ENCODE peak calls at places on chromosomes 11 and 22, in ten cellular contexts. H is mucosa of descending colon; D is progenitor cell of endocrine pancreas; Y is hippocampal formation; X is pancreas; F is KG1; M is brain microvascular endothelial cell; U is NCI-H774; Q is dorsolateral prefrontal cortex; Z is effector CD4-positive, alpha-beta T cell. W is an unnamed sample.

GRCh38 chr11:6012055-6012668 is 5.4 kb upstream of the OR56A4 start:
- DNase-seq in X (no peak), Q (no peak), F (no peak), U (no peak), H (no peak), Z (no peak), M (no peak), Y (no peak), D (no peak), W (no peak)

GRCh38 chr11:10204021-10204420 is 90.0 kb downstream of the SBF2 start:
- DNase-seq in M (no peak), Y (no peak), X (no peak), Q (no peak), H (no peak), D (no peak), F (no peak), Z (no peak), U (no peak), W (peak)

GRCh38 chr11:62632492-62632891 is 10.7 kb upstream of the B3GAT3 start:
- DNase-seq in D (no peak), Y (no peak), U (no peak), M (no peak), F (no peak), Q (no peak), Z (no peak), X (no peak), H (no peak), W (no peak)

GRCh38 chr11:119094816-119095065 is 6.9 kb downstream of the DPAGT1 start:
- DNase-seq in Q (peak), D (no peak), Z (no peak), M (peak), H (peak), U (no peak), X (peak), Y (peak), F (peak), W (no peak)

GRCh38 chr11:131195801-131196517 is 174.5 kb upstream of the NTM start:
- DNase-seq in D (no peak), F (no peak), Z (no peak), H (peak), U (no peak), X (peak), Q (peak), Y (peak), M (peak), W (no peak)

GRCh38 chr11:76805206-76805913 is 22.2 kb downstream of the TSKU start:
- DNase-seq in H (no peak), Q (no peak), F (no peak), Y (no peak), U (no peak), D (no peak), M (no peak), X (no peak), Z (no peak), W (no peak)

GRCh38 chr11:13269775-13270174 is 7.8 kb upstream of the BMAL1 start:
- DNase-seq in F (no peak), U (no peak), M (peak), Z (no peak), Y (no peak), D (no peak), Q (no peak), H (no peak), X (no peak), W (no peak)

GRCh38 chr22:48941903-48942625 is 885.6 kb downstream of the BRD1 start:
- DNase-seq in F (no peak), U (no peak), H (no peak), Q (no peak), M (no peak), Z (no peak), D (no peak), Y (no peak), X (no peak), W (no peak)

GRCh38 chr11:8709002-8709672 is 26.5 kb downstream of the RPL27A start:
- DNase-seq in Z (no peak), M (no peak), H (peak), Y (peak), X (no peak), Q (no peak), F (no peak), D (no peak), U (no peak), W (no peak)

GRCh38 chr11:131685206-131685605 is 314.8 kb downstream of the NTM start:
- DNase-seq in F (no peak), M (no peak), X (no peak), U (no peak), Q (peak), H (no peak), D (no peak), Y (no peak), Z (no peak), W (no peak)

GRCh38 chr22:38970548-38970947 is 11.6 kb upstream of the APOBEC3B start:
- DNase-seq in F (no peak), Q (no peak), M (no peak), H (no peak), X (no peak), Z (no peak), U (no peak), D (no peak), Y (no peak), W (no peak)

GRCh38 chr22:45997775-45998637 is 21.0 kb upstream of the WNT7B start:
- DNase-seq in M (no peak), F (no peak), X (no peak), Q (peak), U (peak), Z (no peak), Y (no peak), H (peak), D (no peak), W (peak)

GRCh38 chr22:50731811-50732624 is 6.0 kb upstream of the ACR start:
- DNase-seq in Q (peak), D (no peak), Y (no peak), X (peak), F (no peak), H (peak), M (peak), Z (peak), U (no peak), W (peak)

GRCh38 chr11:70712471-70712870 is 314.1 kb downstream of the CTTN start:
- DNase-seq in M (no peak), Y (no peak), H (peak), X (no peak), U (no peak), Q (no peak), F (no peak), Z (no peak), D (no peak), W (no peak)

GRCh38 chr11:17240780-17241179 is 33.0 kb upstream of the PIK3C2A start:
- DNase-seq in Q (no peak), M (no peak), U (no peak), H (no peak), X (no peak), F (no peak), Y (no peak), D (no peak), Z (no peak), W (no peak)

GRCh38 chr11:48002565-48002964 is 22.2 kb downstream of the PTPRJ start:
- DNase-seq in Q (no peak), U (peak), F (no peak), X (no peak), D (no peak), Y (no peak), M (no peak), H (no peak), Z (no peak), W (no peak)

GRCh38 chr22:29994027-29994715 is 86.1 kb upstream of the HORMAD2 start:
- DNase-seq in D (no peak), Z (no peak), U (no peak), Y (no peak), Q (no peak), X (no peak), F (no peak), H (no peak), M (peak), W (peak)

GRCh38 chr11:64661146-64661545 is 61.9 kb downstream of the NRXN2 start:
- DNase-seq in Q (no peak), U (no peak), H (no peak), F (no peak), X (no peak), Z (no peak), Y (no peak), D (no peak), M (peak), W (no peak)

GRCh38 chr11:25068451-25068850 is 571.6 kb downstream of the LUZP2 start:
- DNase-seq in F (no peak), M (no peak), Z (no peak), X (no peak), Y (no peak), U (no peak), Q (no peak), D (no peak), H (no peak), W (no peak)

GRCh38 chr11:28834877-28835276 is 726.7 kb downstream of the METTL15 start:
- DNase-seq in Y (no peak), Z (no peak), D (no peak), U (no peak), Q (no peak), F (no peak), H (no peak), M (peak), X (no peak), W (no peak)

GRCh38 chr11:58707767-58708166 is 24.0 kb downstream of the GLYAT start:
- DNase-seq in F (no peak), D (no peak), M (no peak), X (no peak), Q (no peak), Z (no peak), H (no peak), Y (no peak), U (no peak), W (no peak)

GRCh38 chr11:102007567-102008437 is 39.4 kb upstream of the CFAP300 start:
- DNase-seq in H (no peak), X (no peak), D (no peak), F (peak), M (no peak), U (peak), Y (peak), Q (no peak), Z (no peak), W (peak)

GRCh38 chr11:130070829-130071205 is 1.1 kb downstream of the APLP2 start:
- DNase-seq in U (no peak), M (no peak), Q (no peak), Z (no peak), H (no peak), Y (peak), F (no peak), X (peak), D (no peak), W (peak)

GRCh38 chr22:45507798-45508197 is 5.1 kb downstream of the FBLN1 start:
- DNase-seq in D (no peak), U (no peak), Z (no peak), H (no peak), Y (no peak), X (no peak), M (no peak), Q (no peak), F (no peak), W (no peak)

GRCh38 chr22:41479671-41480396 is 10.9 kb downstream of the ACO2 start:
- DNase-seq in Q (peak), X (no peak), Z (no peak), D (no peak), F (no peak), M (peak), H (no peak), U (no peak), Y (peak), W (no peak)

GRCh38 chr11:84289381-84289906 is 1003.3 kb upstream of the CCDC90B start:
- DNase-seq in Y (no peak), U (no peak), X (no peak), Z (no peak), Q (no peak), D (no peak), H (no peak), F (no peak), M (peak), W (no peak)